ENCODE peak calls at places on chromosome 5, in four cellular contexts. A, Y, C and Z are unnamed samples.

GRCh38 chr5:168433982-168434381 is 52.3 kb upstream of the RARS1 start:
- DNase-seq in A (no peak), Y (no peak), C (no peak), Z (no peak)

GRCh38 chr5:124825983-124826337 is 79.5 kb upstream of the ZNF608 start:
- DNase-seq in Y (no peak), C (no peak), A (no peak), Z (no peak)

GRCh38 chr5:142453801-142454381 is 129.1 kb upstream of the SPRY4 start:
- DNase-seq in C (no peak), A (no peak), Y (no peak), Z (no peak)

GRCh38 chr5:4855889-4856288 is 284.2 kb upstream of the ADAMTS16 start:
- DNase-seq in A (no peak), C (no peak), Y (no peak), Z (no peak)

GRCh38 chr5:37777472-37778135 is 62.2 kb downstream of the GDNF start:
- DNase-seq in C (no peak), Y (peak), A (no peak), Z (no peak)

GRCh38 chr5:38603691-38604090 is 47.2 kb upstream of the LIFR start:
- DNase-seq in Y (no peak), A (no peak), C (no peak), Z (no peak)

GRCh38 chr5:152532714-152533113 is 127.6 kb upstream of the NMUR2 start:
- DNase-seq in Y (peak), A (peak), C (no peak), Z (peak)

GRCh38 chr5:125011419-125011818 is 265.0 kb upstream of the ZNF608 start:
- DNase-seq in A (no peak), Y (no peak), C (no peak), Z (no peak)

GRCh38 chr5:181061645-181062044 is 21.6 kb downstream of the BTNL9 start:
- DNase-seq in A (no peak), Y (no peak), C (no peak), Z (no peak)

GRCh38 chr5:79418276-79418675 is 95.7 kb downstream of the HOMER1 start:
- DNase-seq in C (no peak), Y (no peak), A (no peak), Z (no peak)

GRCh38 chr5:57468481-57469165 is 14.0 kb downstream of the ACTBL2 start:
- DNase-seq in A (no peak), C (no peak), Y (peak), Z (no peak)

GRCh38 chr5:159051431-159052281 is 48.1 kb downstream of the EBF1 start:
- DNase-seq in C (peak), A (no peak), Y (peak), Z (no peak)

GRCh38 chr5:1763548-1763911 is 36.1 kb downstream of the MRPL36 start:
- DNase-seq in A (peak), Y (peak), C (peak), Z (peak)

GRCh38 chr5:91175708-91176107 is 207.4 kb downstream of the ARRDC3 start:
- DNase-seq in Y (no peak), C (no peak), A (no peak), Z (no peak)

GRCh38 chr5:56172225-56172624 is 60.9 kb downstream of the ANKRD55 start:
- DNase-seq in C (no peak), Y (peak), A (peak), Z (no peak)

GRCh38 chr5:37787742-37788141 is 52.1 kb downstream of the GDNF start:
- DNase-seq in A (peak), Y (peak), C (no peak), Z (no peak)

GRCh38 chr5:177123789-177124485 is 9.6 kb upstream of the NSD1 start:
- DNase-seq in A (no peak), C (no peak), Y (no peak), Z (no peak)
- H3K4me3 ChIP-seq in A (no peak), C (no peak), Y (no peak), Z (no peak)

GRCh38 chr5:83476470-83476817 is 4.9 kb downstream of the VCAN start:
- DNase-seq in C (no peak), A (no peak), Y (no peak), Z (no peak)
- H3K4me3 ChIP-seq in C (no peak), A (peak), Y (peak), Z (no peak)

GRCh38 chr5:17156463-17156862 is 61.0 kb upstream of the BASP1 start:
- DNase-seq in C (no peak), A (no peak), Y (peak), Z (no peak)

GRCh38 chr5:17157294-17157693 is 60.1 kb upstream of the BASP1 start:
- DNase-seq in Y (peak), A (no peak), C (no peak), Z (no peak)

GRCh38 chr5:17154211-17154996 is 63.0 kb upstream of the BASP1 start:
- DNase-seq in Y (peak), A (no peak), C (no peak), Z (no peak)

GRCh38 chr5:17161669-17162068 is 55.8 kb upstream of the BASP1 start:
- DNase-seq in C (no peak), Y (no peak), A (no peak), Z (no peak)

GRCh38 chr5:17157916-17158529 is 59.4 kb upstream of the BASP1 start:
- DNase-seq in C (no peak), A (no peak), Y (peak), Z (no peak)
- H3K4me3 ChIP-seq in C (no peak), A (no peak), Y (peak), Z (no peak)

DNA sequence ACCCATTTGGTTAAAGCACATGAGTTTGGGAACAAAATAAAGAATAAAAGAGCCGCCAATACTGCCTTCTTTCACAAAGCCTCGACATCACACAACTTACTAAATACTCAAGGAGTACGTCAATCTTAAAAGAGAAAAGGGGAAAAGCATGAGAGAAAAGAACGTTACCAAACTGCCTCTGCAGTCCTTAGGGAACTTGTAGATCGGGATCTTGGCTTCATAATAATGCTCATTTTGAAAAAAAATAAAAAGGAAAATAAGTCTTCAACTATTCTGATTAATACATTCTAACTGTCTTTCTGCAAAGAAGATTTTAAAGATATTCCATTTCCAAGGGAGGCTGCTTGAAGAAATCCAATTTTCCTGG is 618.4 kb downstream of the PDE4D start:
- DNase-seq in Y (peak), A (no peak), C (no peak), Z (no peak)
- H3K4me3 ChIP-seq in Y (peak), A (peak), C (peak), Z (peak)

GRCh38 chr5:73119492-73120157 is 750 bp upstream of the TMEM171 start:
- DNase-seq in Y (no peak), C (no peak), A (no peak), Z (no peak)

GRCh38 chr5:73122875-73123810 is 2.8 kb downstream of the TMEM171 start:
- DNase-seq in C (no peak), A (no peak), Y (peak), Z (no peak)

GRCh38 chr5:73121109-73121443 is 701 bp downstream of the TMEM171 start:
- DNase-seq in Y (peak), A (no peak), C (no peak), Z (no peak)

GRCh38 chr5:73118331-73119011 is 1.9 kb upstream of the TMEM171 start:
- DNase-seq in A (no peak), Y (no peak), C (no peak), Z (no peak)

DNA sequence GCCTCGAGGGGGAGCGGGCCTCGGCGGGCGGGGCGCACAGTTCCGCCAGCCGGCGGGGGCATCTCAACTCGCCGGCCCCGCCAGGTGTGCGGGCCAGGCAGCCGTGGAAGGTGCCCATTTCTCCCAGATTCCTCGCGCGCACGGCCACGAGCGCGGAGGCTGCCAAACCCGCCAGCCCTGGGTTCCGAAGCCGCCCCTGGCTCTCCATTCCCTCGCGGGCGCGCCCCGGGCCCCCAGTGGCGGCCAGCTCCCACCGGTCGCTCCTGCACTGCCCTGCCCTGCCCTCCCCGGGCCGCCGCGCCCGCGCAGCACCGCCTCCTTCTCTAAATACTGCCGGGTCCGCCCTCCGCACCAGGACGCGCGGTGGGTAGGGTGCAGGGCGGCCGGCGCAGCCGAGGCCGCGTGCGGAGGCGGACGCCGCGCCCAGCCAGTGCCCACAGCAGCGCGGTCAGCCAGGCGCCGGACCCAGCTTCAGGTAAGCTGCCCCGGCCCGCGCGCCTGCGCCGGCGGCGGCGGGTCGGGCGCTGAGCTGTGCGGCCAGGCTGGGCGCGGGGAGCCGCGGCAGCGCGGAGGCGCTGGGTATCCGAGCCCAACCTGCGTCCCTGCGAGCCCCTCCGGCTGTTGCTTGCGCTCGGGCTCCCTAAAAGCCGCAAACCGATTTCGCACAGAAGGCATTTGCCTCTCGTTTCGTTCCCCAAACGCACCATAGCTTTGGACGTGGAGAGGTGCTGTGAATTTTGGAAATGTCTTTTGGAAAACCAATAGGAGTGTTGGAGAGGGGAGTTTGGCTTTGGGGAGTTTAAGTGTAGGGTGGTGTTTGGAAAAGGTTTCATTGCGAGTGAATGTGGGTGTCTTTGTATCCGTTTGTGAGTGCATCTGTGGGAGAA is at the start of gene TMEM171:
- DNase-seq in C (peak), A (no peak), Y (peak), Z (no peak)
- H3K4me3 ChIP-seq in C (peak), A (peak), Y (peak), Z (peak)

GRCh38 chr5:75612211-75612579 is 942 bp downstream of the ANKDD1B start:
- DNase-seq in Y (no peak), C (no peak), A (no peak), Z (no peak)
- H3K4me3 ChIP-seq in Y (peak), C (peak), A (no peak), Z (peak)

DNA sequence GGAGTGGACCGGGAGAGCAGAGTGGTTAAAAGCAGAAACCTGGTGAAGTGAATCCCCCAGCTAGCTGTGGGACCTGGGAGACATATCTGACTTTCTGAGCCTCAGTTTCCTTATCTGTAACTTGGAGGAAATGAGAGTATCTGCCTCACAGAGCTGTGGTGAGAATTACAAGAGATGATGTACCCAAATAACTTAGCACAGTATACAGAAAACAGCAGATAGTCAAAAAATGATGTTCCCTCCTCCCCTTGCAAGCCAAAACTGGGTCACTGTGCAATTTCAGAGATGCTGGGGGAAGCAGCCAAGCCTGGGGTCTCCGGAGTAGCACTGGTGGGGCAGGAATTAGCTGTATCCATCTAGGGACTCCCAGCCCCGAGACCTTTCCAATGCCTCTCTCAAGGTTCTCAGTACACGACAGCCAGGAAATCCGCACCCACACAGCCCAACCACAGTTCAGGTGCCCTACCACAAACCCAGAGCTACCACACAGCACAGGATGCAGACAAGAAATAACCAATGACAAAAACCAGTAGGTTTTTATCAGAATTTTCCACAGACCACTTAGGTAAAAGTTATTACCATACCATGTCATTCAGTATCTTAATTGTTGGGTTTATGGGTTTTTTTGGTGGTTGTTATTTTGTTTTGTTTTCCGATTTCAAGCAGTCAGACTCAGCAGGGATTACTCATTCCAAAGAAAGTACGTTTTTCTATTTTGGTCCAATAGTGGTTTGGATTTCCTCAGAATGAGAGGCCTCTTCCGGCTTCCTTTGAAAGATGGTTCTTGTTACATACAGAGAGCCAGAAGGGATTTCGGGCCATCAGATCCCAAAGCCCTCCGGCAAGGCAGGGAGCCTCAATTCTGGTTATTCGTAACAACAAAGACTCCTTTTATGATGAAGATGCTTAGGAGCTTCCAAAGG is 4.9 kb upstream of the HRH2 start:
- DNase-seq in C (no peak), Y (no peak), A (no peak), Z (no peak)
- H3K4me3 ChIP-seq in C (no peak), Y (no peak), A (no peak), Z (no peak)

DNA sequence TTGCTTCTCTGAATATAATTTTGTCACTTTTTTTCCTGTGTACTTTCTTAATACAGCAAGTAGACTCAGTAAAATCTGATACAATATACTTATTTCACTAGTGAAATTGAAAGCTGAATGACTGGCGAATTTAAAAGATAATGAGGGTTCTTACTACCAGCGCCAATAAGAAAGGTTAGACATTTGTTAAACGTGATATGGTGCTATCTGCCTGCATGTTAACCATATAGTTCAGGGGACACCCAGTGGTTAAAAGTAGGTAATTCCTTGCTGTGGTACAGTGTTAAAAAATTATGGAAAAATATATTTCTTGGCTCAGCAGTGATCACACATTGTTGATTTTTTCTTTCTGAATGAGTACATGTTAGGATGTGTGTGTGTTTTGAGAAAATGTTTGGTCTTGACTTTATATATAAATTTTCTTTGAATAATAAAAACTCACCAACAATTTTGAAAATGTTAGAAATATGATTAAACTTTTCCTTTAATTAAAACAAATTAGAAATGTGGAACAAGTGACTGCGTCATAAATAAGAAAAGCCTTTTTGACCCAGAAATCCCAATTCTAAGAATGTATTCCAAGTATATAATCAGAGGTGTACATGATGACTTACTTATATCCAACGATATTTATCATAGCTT is 25.8 kb downstream of the CAST start:
- DNase-seq in A (peak), C (no peak), Y (peak), Z (no peak)
- H3K4me3 ChIP-seq in A (no peak), C (no peak), Y (peak), Z (no peak)